ENCODE peak calls at places on chromosomes 1 and 21, in six cellular contexts. J is bronchial epithelial cell, I is tibial nerve, O is fibroblast of lung, E is lower lobe of right lung, L is GM06990. F is an unnamed sample. For H3K36me3, the result is how much of the 10 kb centered on the place peaks cover.

GRCh38 chr1:1678581-1679380 is 13.8 kb downstream of the SLC35E2B start:
- DNase-seq in J (no peak), I (no peak), O (no peak), E (peak), L (peak), F (no peak)

GRCh38 chr1:230191839-230192238 is 124.8 kb downstream of the GALNT2 start:
- DNase-seq in J (no peak), I (no peak), O (no peak), E (no peak), L (no peak), F (no peak)

GRCh38 chr21:45555557-45556301 is 13.5 kb upstream of the SLC19A1 start:
- DNase-seq in J (peak), I (no peak), O (peak), E (peak), L (no peak), F (peak)

GRCh38 chr1:225911207-225912130 is 12.6 kb downstream of the PYCR2 start:
- DNase-seq in J (no peak), I (peak), O (peak), E (peak), L (peak), F (no peak)

GRCh38 chr1:11985851-11986250 is 5.6 kb downstream of the MFN2 start:
- DNase-seq in J (no peak), I (no peak), O (peak), E (no peak), L (no peak), F (no peak)

GRCh38 chr1:59266180-59266926 is 30.5 kb upstream of the FGGY start:
- DNase-seq in J (no peak), I (no peak), O (no peak), E (no peak), L (peak), F (no peak)

GRCh38 chr1:166307261-166308188 is 140.7 kb upstream of the FAM78B start:
- DNase-seq in J (no peak), I (no peak), O (no peak), E (no peak), L (no peak), F (no peak)

GRCh38 chr1:204361781-204362180 is 2.1 kb upstream of the PLEKHA6 start:
- DNase-seq in J (no peak), I (no peak), O (no peak), E (no peak), L (no peak), F (no peak)

GRCh38 chr1:117177376-117177775 is 33.4 kb downstream of the VTCN1 start:
- DNase-seq in J (no peak), I (no peak), O (no peak), E (no peak), L (no peak), F (no peak)

GRCh38 chr1:43552813-43553212 is 22.1 kb downstream of the PTPRF start:
- DNase-seq in J (peak), I (no peak), O (peak), E (peak), L (no peak), F (no peak)

GRCh38 chr1:6459850-6460265 is 6.1 kb downstream of the TNFRSF25 start:
- DNase-seq in J (no peak), I (no peak), O (no peak), E (no peak), L (no peak), F (no peak)

GRCh38 chr1:119367332-119368124 is 1.1 kb upstream of the HAO2 start:
- DNase-seq in J (peak), I (no peak), O (peak), E (no peak), L (no peak), F (no peak)

GRCh38 chr1:9404541-9404940 is 111.8 kb downstream of the SPSB1 start:
- DNase-seq in J (no peak), I (no peak), O (no peak), E (no peak), L (no peak), F (no peak)

GRCh38 chr1:78121650-78122210 is 76.0 kb downstream of the GIPC2 start:
- DNase-seq in J (no peak), I (no peak), O (no peak), E (no peak), L (no peak), F (no peak)

GRCh38 chr1:85550784-85551516 is 29.6 kb upstream of the CCN1 start:
- DNase-seq in J (peak), I (no peak), O (peak), E (no peak), L (no peak), F (no peak)

GRCh38 chr1:220803401-220804201 is 16.9 kb downstream of the MTARC1 start:
- DNase-seq in J (peak), I (peak), O (peak), E (no peak), L (no peak), F (peak)

GRCh38 chr1:201693019-201693372 is 136.0 kb upstream of the IPO9 start:
- DNase-seq in J (no peak), I (no peak), O (no peak), E (no peak), L (no peak), F (no peak)

GRCh38 chr1:37890378-37891014 is 31.1 kb upstream of the MTF1 start:
- DNase-seq in J (peak), I (peak), O (peak), E (no peak), L (no peak), F (no peak)

GRCh38 chr1:89800718-89801117 is 20.1 kb upstream of the LRRC8D start:
- DNase-seq in J (no peak), I (no peak), O (no peak), E (no peak), L (no peak), F (no peak)

GRCh38 chr1:117541003-117541402 is 64.8 kb upstream of the TENT5C start:
- DNase-seq in J (peak), I (no peak), O (peak), E (peak), L (no peak), F (no peak)

GRCh38 chr1:214327519-214327918 is 46.6 kb downstream of the SMYD2 start:
- DNase-seq in J (no peak), I (no peak), O (no peak), E (no peak), L (no peak), F (peak)

GRCh38 chr1:81874461-81874860 is 73.7 kb downstream of the ADGRL2 start:
- DNase-seq in J (peak), I (no peak), O (no peak), E (no peak), L (no peak), F (no peak)

GRCh38 chr1:223811634-223812101 is 34.1 kb downstream of the TP53BP2 start:
- DNase-seq in J (peak), I (no peak), O (peak), E (no peak), L (no peak), F (no peak)
- TF ChIP-seq CTCF in J (peak), I (peak), O (peak), E (peak), L (peak), F (peak)

DNA sequence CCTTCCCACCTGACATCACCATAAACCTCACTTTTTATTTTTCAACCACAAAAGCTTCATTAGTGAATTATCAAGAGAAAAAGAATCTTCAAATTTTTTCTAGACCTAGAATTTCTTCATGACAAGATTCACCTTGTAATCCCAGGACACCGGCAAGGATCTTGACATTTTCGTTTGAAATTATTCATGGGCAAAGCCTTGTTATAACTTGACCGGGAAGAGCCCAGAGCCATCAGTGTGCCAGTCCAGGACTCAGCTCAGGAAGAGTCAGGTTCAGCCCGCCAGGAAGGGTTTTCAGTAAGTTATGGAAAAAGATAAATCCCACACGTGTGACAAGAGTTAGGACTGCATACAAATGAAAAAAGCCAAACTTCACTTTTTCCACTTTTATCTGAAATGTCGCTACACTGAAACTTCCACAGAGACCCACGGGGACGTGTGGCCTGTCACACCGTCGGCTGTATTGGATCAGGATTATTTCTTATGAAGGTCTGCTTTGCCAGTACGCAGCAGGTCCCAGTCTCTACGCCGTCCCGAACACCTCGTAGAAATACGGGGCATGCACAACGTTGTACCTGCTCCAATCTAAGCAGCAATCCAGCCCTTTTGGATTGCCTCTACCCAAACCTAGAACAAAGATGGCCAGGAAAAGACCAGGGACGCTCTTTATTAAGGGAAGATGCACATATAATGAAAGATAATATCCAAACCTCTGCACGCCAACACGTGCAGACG is 952 bp downstream of the F3 start:
- DNase-seq in J (no peak), I (no peak), O (no peak), E (no peak), L (no peak), F (no peak)
- H3K36me3 ChIP-seq in J (under half), I (under half), O (under half), E (under half), L (under half), F (under half)

DNA sequence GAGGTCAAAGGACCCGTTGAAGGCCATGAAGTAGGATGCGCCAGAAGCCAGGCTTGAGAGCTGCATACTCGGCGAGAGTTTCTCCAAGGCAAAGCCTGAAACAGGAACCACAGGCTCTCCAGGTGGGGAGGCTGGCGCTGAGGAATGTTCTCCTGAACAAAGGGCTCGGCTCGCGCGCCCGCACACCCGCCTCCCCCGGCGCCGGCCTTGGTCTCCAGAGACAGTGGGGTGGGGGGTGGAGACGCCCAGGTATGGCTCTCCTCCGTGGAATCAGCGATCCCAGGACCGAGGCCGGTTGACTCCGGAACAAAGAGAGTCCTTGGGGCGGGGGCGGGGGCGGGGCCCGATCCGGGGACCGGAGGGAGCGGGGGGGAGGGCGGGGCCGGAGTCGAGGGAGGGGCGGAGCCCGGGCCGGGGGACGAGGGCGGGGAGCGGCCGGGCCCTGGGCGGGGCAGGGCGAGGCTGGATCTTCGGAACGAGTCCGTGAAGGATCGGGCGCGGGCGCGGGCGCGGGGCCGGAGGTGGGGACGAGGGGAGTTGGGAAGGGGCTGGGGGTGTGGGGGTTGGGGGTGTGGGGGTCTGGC is 85.0 kb downstream of the NKAIN1 start:
- DNase-seq in J (peak), I (peak), O (peak), E (peak), L (peak), F (peak)
- H3K4me3 ChIP-seq in J (peak), I (peak), O (peak), E (peak), L (peak), F (peak)

GRCh38 chr1:198259336-198260109 is 102.7 kb downstream of the NEK7 start:
- DNase-seq in J (no peak), I (no peak), O (no peak), E (no peak), L (no peak), F (no peak)

GRCh38 chr1:198265073-198265661 is 108.4 kb downstream of the NEK7 start:
- DNase-seq in J (no peak), I (no peak), O (no peak), E (no peak), L (no peak), F (no peak)

GRCh38 chr1:198264271-198264670 is 107.5 kb downstream of the NEK7 start:
- DNase-seq in J (no peak), I (no peak), O (no peak), E (no peak), L (no peak), F (no peak)

GRCh38 chr1:198258491-198258890 is 101.7 kb downstream of the NEK7 start:
- DNase-seq in J (peak), I (no peak), O (peak), E (no peak), L (peak), F (no peak)

DNA sequence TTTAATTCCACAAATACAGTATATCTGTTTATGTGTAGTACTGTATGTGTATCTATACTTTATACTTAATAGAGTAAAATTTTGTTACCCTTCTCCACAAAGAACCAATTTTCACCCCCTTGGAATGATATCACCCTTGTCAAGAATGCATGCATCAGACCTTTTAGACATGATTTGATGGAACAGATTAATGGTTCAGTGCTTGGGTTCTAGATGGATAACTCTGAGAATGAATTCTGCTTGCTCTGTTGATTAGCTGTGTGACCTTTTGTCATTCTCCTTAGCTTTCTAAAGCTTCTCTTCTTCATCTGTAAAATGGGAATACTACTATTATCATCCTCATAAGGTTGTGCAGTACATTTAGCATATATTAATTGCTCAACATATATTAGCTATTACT is 105.1 kb downstream of the NEK7 start:
- DNase-seq in J (no peak), I (no peak), O (no peak), E (no peak), L (no peak), F (no peak)
- TF ChIP-seq CTCF in J (no peak), I (no peak), O (no peak), E (no peak), L (no peak), F (no peak)